ENCODE peak calls at places on chromosomes 5 and 9, in ten cellular contexts. F is fibroblast of lung, O is GM23338, E is colonic mucosa, S is transverse colon, N is cardiac fibroblast, W is heart right ventricle, R is testis, T is heart left ventricle, G is mucosa of descending colon. L is an unnamed sample.

GRCh38 chr9:14400658-14400995 is 86.7 kb upstream of the NFIB start:
- DNase-seq in F (peak), O (peak), E (peak), S (peak), N (peak), W (peak), R (no peak), T (peak), G (no peak), L (no peak)

GRCh38 chr9:79255681-79256080 is 316.1 kb upstream of the TLE4 start:
- DNase-seq in F (no peak), O (no peak), E (no peak), S (no peak), N (no peak), W (no peak), R (no peak), T (no peak), G (no peak), L (no peak)

GRCh38 chr9:37271679-37272078 is 150.8 kb upstream of the GRHPR start:
- DNase-seq in F (no peak), O (no peak), E (no peak), S (no peak), N (peak), W (no peak), R (no peak), T (no peak), G (no peak), L (no peak)

GRCh38 chr5:67154518-67155206 is 41.9 kb downstream of the CD180 start:
- DNase-seq in F (no peak), O (no peak), E (no peak), S (no peak), N (no peak), W (no peak), R (no peak), T (no peak), G (no peak), L (no peak)

GRCh38 chr5:150517272-150518152 is 9.6 kb downstream of the NDST1 start:
- DNase-seq in F (peak), O (no peak), E (peak), S (peak), N (peak), W (no peak), R (peak), T (peak), G (peak), L (no peak)

GRCh38 chr5:52859619-52860018 is 71.9 kb downstream of the ITGA1 start:
- DNase-seq in F (peak), O (no peak), E (no peak), S (no peak), N (peak), W (no peak), R (no peak), T (no peak), G (no peak), L (no peak)

GRCh38 chr5:149937610-149938009 is 7.0 kb downstream of the PDE6A start:
- DNase-seq in F (no peak), O (no peak), E (no peak), S (no peak), N (no peak), W (no peak), R (no peak), T (no peak), G (no peak), L (no peak)

GRCh38 chr5:151707566-151707965 is 20.9 kb upstream of the SPARC start:
- DNase-seq in F (peak), O (no peak), E (no peak), S (no peak), N (no peak), W (no peak), R (peak), T (no peak), G (no peak), L (no peak)

GRCh38 chr5:72510610-72511121 is 3.5 kb upstream of the ZNF366 start:
- DNase-seq in F (peak), O (no peak), E (peak), S (no peak), N (peak), W (no peak), R (no peak), T (peak), G (no peak), L (peak)

GRCh38 chr5:147464211-147464610 is 45.7 kb downstream of the DPYSL3 start:
- DNase-seq in F (peak), O (peak), E (no peak), S (no peak), N (peak), W (no peak), R (peak), T (no peak), G (no peak), L (peak)

GRCh38 chr5:97062046-97062445 is 80.4 kb downstream of the LIX1 start:
- DNase-seq in F (no peak), O (peak), E (no peak), S (no peak), N (no peak), W (no peak), R (no peak), T (no peak), G (no peak), L (no peak)

GRCh38 chr5:78650562-78650930 is 2.0 kb upstream of the LHFPL2 start:
- DNase-seq in F (no peak), O (no peak), E (no peak), S (no peak), N (no peak), W (no peak), R (no peak), T (no peak), G (no peak), L (no peak)

GRCh38 chr5:31534527-31535046 is 2.5 kb downstream of the C5orf22 start:
- DNase-seq in F (no peak), O (no peak), E (no peak), S (no peak), N (no peak), W (no peak), R (no peak), T (no peak), G (no peak), L (no peak)

GRCh38 chr5:96413028-96413427 is 20.0 kb downstream of the PCSK1 start:
- DNase-seq in F (no peak), O (no peak), E (no peak), S (no peak), N (no peak), W (no peak), R (no peak), T (no peak), G (no peak), L (peak)

GRCh38 chr5:75513841-75514240 is 2.1 kb downstream of the POLK start:
- DNase-seq in F (no peak), O (no peak), E (no peak), S (no peak), N (no peak), W (no peak), R (no peak), T (no peak), G (no peak), L (no peak)

GRCh38 chr9:74742792-74743389 is 144.8 kb downstream of the TRPM6 start:
- DNase-seq in F (peak), O (peak), E (no peak), S (peak), N (peak), W (no peak), R (peak), T (no peak), G (no peak), L (peak)
- H3K4me3 ChIP-seq in F (no peak), O (no peak), E (no peak), S (no peak), N (no peak), W (no peak), R (no peak), T (no peak), G (no peak), L (no peak)

GRCh38 chr5:6837519-6838110 is 124.4 kb downstream of the TENT4A start:
- DNase-seq in F (no peak), O (peak), E (peak), S (peak), N (peak), W (no peak), R (peak), T (no peak), G (no peak), L (peak)
- TF ChIP-seq CTCF in F (peak), O (peak), E (peak), S (peak), N (peak), W (peak), R (peak), T (peak), G (peak), L (peak)

GRCh38 chr5:127518319-127518621 is 830 bp downstream of the PRRC1 start:
- DNase-seq in F (peak), O (no peak), E (no peak), S (no peak), N (peak), W (no peak), R (no peak), T (no peak), G (no peak), L (peak)

GRCh38 chr5:127517110-127517479 is 345 bp upstream of the PRRC1 start:
- DNase-seq in F (no peak), O (no peak), E (no peak), S (no peak), N (no peak), W (no peak), R (no peak), T (no peak), G (no peak), L (no peak)

GRCh38 chr5:127517480-127518318 is at the start of gene PRRC1:
- DNase-seq in F (peak), O (peak), E (peak), S (peak), N (peak), W (peak), R (peak), T (peak), G (peak), L (peak)

GRCh38 chr5:127521138-127521770 is 3.8 kb downstream of the PRRC1 start:
- DNase-seq in F (no peak), O (no peak), E (no peak), S (no peak), N (no peak), W (no peak), R (no peak), T (no peak), G (no peak), L (no peak)

GRCh38 chr5:127519527-127519926 is 2.1 kb downstream of the PRRC1 start:
- DNase-seq in F (peak), O (no peak), E (no peak), S (no peak), N (no peak), W (no peak), R (no peak), T (no peak), G (no peak), L (no peak)
- H3K4me3 ChIP-seq in F (peak), O (peak), E (no peak), S (no peak), N (no peak), W (no peak), R (no peak), T (peak), G (no peak), L (no peak)

GRCh38 chr9:133349965-133350624 is 2.1 kb downstream of the RPL7A start:
- DNase-seq in F (no peak), O (no peak), E (no peak), S (no peak), N (no peak), W (no peak), R (no peak), T (no peak), G (peak), L (no peak)

GRCh38 chr9:133353548-133353947 is 2.7 kb downstream of the SURF1 start:
- DNase-seq in F (no peak), O (no peak), E (no peak), S (no peak), N (no peak), W (no peak), R (no peak), T (no peak), G (no peak), L (no peak)

GRCh38 chr9:133352635-133353340 is 3.5 kb downstream of the SURF1 start:
- DNase-seq in F (no peak), O (no peak), E (no peak), S (no peak), N (no peak), W (no peak), R (no peak), T (no peak), G (peak), L (peak)

GRCh38 chr9:133351526-133351907 is 3.5 kb downstream of the RPL7A start:
- DNase-seq in F (no peak), O (no peak), E (no peak), S (no peak), N (no peak), W (no peak), R (no peak), T (no peak), G (peak), L (no peak)

DNA sequence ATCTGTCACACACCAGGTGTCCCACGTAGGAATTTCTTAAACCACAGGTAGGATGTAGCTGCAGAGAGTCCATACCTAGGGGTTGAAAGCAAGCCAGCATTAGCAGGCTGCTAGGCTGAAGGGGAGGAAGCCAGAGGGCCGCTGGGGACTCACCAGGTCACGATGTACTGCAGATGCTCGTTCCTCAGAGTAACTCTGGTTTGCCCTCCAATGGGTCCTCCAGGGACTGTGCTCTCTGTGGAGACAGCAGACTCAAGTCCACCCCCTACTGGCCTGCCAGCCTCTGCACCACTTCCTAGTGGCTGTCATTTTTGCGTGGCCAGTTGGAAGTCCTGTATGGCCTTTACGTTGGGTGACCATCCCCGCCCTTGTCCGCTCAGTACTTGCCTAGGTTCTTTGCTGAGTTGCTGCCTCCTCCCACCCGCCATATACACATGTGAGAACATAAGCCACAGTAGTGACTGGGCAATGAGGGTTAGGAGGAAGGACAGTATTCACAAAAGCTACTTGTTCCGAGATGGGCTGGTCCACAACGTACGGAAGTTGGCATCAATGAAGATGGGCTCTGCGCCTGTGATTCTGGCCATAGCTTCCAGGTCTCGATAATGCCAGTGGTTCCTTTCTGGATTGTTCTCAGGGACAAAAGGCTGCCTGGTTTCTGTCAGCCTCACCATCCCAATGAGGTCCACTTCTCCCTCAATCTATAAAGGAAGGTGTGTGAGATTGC is 4.1 kb downstream of the RPL7A start:
- DNase-seq in F (peak), O (peak), E (peak), S (no peak), N (peak), W (no peak), R (no peak), T (no peak), G (peak), L (peak)
- TF ChIP-seq CTCF in F (peak), O (peak), E (peak), S (peak), N (peak), W (peak), R (peak), T (peak), G (peak), L (peak)

DNA sequence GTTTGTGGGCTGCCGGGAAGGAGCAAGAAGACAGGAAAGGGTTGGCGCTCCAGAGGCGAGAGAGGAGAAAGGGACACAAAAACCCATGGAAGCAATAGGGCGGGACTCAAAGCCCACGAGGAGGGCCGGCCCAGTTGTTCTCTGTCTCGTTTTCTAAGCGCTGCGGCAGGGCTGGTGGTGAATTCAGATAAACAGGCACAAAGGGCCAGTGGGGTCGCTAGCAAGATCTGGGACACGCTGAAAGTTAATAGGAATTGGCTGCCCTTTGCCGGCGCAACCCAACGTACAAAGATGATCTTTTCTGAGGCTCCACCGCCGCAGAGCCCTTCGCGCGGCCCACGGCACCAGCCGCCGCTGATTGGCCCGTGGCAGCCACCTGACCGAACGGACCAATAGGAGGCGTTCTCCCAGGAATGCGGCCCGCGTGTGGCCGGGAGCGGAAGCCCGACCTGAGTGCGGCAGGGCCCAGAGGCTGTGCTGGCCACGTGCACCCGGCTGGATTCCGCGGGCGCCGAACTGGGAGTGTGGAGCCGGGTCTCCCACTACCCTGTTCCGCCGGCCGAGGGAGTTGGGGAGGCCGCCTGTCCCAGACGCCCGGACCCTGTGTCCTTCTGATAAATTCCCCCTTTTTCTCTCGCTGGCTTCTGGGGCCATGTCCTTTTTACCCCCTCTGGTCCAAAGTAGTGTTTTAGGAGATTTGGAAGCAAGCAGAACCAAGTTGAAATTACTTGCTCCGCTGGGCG is 16.8 kb upstream of the NSD1 start:
- DNase-seq in F (peak), O (peak), E (peak), S (peak), N (peak), W (peak), R (peak), T (peak), G (peak), L (peak)
- H3K4me3 ChIP-seq in F (no peak), O (no peak), E (no peak), S (peak), N (no peak), W (peak), R (peak), T (peak), G (no peak), L (peak)

DNA sequence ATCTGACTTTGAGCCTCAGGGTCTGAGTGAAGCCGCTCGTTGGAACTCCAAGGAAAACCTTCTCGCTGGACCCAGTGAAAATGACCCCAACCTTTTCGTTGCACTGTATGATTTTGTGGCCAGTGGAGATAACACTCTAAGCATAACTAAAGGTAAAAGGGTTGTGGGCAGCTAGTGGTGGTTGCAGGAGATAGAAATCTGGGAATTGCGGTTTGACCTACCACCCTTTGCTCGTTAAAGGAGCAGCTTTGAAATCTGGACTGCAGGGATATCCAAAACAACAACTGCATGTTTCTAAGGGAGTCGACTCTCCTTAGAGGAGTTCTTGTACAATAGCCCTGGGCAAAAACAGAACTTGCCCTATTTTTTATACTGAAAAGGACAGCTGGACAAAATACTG is 19.0 kb downstream of the ABL1 start:
- DNase-seq in F (no peak), O (no peak), E (no peak), S (no peak), N (no peak), W (no peak), R (no peak), T (no peak), G (no peak), L (no peak)
- TF ChIP-seq CTCF in F (no peak), O (no peak), E (no peak), S (no peak), N (no peak), W (no peak), R (no peak), T (no peak), G (no peak), L (no peak)

DNA sequence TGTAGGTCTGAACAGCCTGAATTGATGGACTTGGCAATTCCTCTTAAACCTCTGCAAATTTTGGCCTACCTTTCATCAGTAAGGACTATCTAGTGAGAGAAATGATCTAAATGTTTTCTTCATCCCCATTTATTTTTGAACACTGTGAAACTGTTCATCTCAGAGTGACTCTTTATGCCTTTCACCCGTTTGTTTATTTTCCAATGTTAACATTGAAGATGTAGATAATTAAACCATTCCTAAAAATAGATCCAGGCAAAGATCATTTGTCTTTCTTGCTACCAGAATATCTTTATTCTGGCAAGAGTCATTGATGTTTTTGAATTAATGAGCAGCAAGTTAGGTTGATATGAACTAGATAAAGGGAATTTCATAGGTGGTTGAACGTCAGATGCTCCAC is 3.2 kb downstream of the CPEB4 start:
- DNase-seq in F (no peak), O (no peak), E (no peak), S (no peak), N (no peak), W (no peak), R (no peak), T (no peak), G (no peak), L (no peak)
- H3K4me3 ChIP-seq in F (peak), O (peak), E (peak), S (peak), N (peak), W (peak), R (peak), T (peak), G (no peak), L (peak)

GRCh38 chr9:78130004-78130403 is 98.4 kb upstream of the GNAQ start:
- DNase-seq in F (peak), O (peak), E (peak), S (no peak), N (peak), W (no peak), R (no peak), T (no peak), G (no peak), L (no peak)
- TF ChIP-seq CTCF in F (peak), O (peak), E (no peak), S (no peak), N (no peak), W (no peak), R (no peak), T (no peak), G (no peak), L (peak)

GRCh38 chr9:68896495-68896894 is 117.4 kb downstream of the PRKACG start:
- DNase-seq in F (no peak), O (no peak), E (no peak), S (no peak), N (no peak), W (peak), R (no peak), T (no peak), G (no peak), L (no peak)
- H3K4me3 ChIP-seq in F (no peak), O (no peak), E (no peak), S (no peak), N (no peak), W (peak), R (no peak), T (peak), G (no peak), L (peak)

DNA sequence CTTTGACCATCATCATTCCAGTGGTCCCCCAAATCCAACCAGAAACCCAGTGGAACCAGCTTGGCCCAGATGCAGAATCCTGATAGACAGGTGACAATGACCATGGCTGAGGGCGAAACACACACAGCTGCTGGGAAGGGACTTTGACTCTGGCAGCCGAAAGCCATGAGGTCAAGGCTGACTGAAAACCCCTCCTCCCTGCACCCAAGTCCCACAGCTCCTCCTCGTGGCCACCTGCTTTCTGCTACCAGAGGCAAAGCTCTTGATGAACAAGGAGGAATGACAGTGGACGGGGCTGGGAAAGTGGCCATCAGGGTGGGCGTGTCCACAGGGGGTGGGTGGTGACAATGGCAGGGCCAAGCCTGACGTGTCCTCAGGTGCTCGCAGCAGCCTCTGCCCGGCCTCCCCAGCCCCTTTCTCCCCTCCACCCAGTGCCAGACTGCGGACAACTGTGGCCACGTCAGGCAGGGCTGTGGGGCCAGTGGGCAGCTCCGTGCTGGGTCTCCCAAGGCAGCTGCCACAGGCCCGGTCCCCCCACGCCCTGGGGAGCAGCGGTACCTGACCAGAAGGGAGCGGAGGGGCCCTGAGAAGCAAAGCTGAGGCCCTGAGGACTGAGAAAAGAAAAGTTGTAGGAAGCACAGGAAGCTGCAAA is 30.8 kb upstream of the SARDH start:
- DNase-seq in F (no peak), O (peak), E (no peak), S (no peak), N (no peak), W (peak), R (peak), T (no peak), G (peak), L (no peak)
- TF ChIP-seq CTCF in F (no peak), O (peak), E (no peak), S (no peak), N (peak), W (no peak), R (no peak), T (no peak), G (no peak), L (no peak)